ENCODE peak calls at places on chromosomes 13 and 19, in five cellular contexts. V is H9; J is heart left ventricle; P is CD8-positive, alpha-beta T cell; W is mucosa of descending colon. I is an unnamed sample. For H3K4me1, the result is how much of the 10 kb centered on the place peaks cover.

GRCh38 chr19:28638445-28638844 is 574.5 kb downstream of the UQCRFS1 start:
- DNase-seq in V (no peak), J (no peak), P (no peak), W (no peak), I (no peak)

GRCh38 chr13:97108535-97108910 is 113.6 kb upstream of the MBNL2 start:
- DNase-seq in V (no peak), J (no peak), P (no peak), W (no peak), I (no peak)

GRCh38 chr13:45316996-45317395 is 24.0 kb downstream of the TPT1 start:
- DNase-seq in V (no peak), J (no peak), P (no peak), W (no peak), I (no peak)

GRCh38 chr13:98420560-98421175 is 156.2 kb downstream of the STK24 start:
- DNase-seq in V (no peak), J (no peak), P (no peak), W (no peak), I (no peak)

GRCh38 chr19:35135389-35135909 is 590 bp upstream of the LGI4 start:
- DNase-seq in V (peak), J (peak), P (peak), W (peak), I (peak)

GRCh38 chr19:6802336-6803035 is 30.0 kb downstream of the VAV1 start:
- DNase-seq in V (peak), J (no peak), P (peak), W (peak), I (peak)

GRCh38 chr19:16336571-16336970 is 11.9 kb downstream of the KLF2 start:
- DNase-seq in V (no peak), J (no peak), P (no peak), W (no peak), I (no peak)

GRCh38 chr13:27432180-27432579 is 7.8 kb downstream of the GTF3A start:
- DNase-seq in V (no peak), J (no peak), P (no peak), W (no peak), I (no peak)

GRCh38 chr13:42176286-42176685 is 95.7 kb upstream of the AKAP11 start:
- DNase-seq in V (no peak), J (no peak), P (no peak), W (no peak), I (no peak)

GRCh38 chr19:16397791-16398529 is 73.3 kb downstream of the KLF2 start:
- DNase-seq in V (no peak), J (no peak), P (no peak), W (no peak), I (no peak)

GRCh38 chr13:23643828-23644419 is 73.7 kb downstream of the TNFRSF19 start:
- DNase-seq in V (no peak), J (no peak), P (no peak), W (no peak), I (no peak)

GRCh38 chr13:43787998-43788397 is 1.2 kb upstream of the ENOX1 start:
- DNase-seq in V (no peak), J (no peak), P (no peak), W (no peak), I (no peak)

GRCh38 chr19:51572908-51573307 is 1.8 kb downstream of the ZNF175 start:
- DNase-seq in V (no peak), J (no peak), P (no peak), W (no peak), I (no peak)

GRCh38 chr19:31285744-31286143 is 63.5 kb downstream of the TSHZ3 start:
- DNase-seq in V (no peak), J (no peak), P (no peak), W (no peak), I (no peak)

GRCh38 chr19:51224163-51224641 is 678 bp upstream of the CD33 start:
- DNase-seq in V (no peak), J (no peak), P (no peak), W (no peak), I (no peak)

GRCh38 chr13:46313441-46314257 is 73.4 kb downstream of the RUBCNL start:
- DNase-seq in V (no peak), J (no peak), P (no peak), W (no peak), I (no peak)

GRCh38 chr19:48713041-48713863 is 6.3 kb downstream of the MAMSTR start:
- DNase-seq in V (peak), J (no peak), P (no peak), W (peak), I (no peak)

GRCh38 chr19:3108775-3109174 is 14.6 kb downstream of the GNA11 start:
- DNase-seq in V (peak), J (no peak), P (peak), W (peak), I (peak)

GRCh38 chr13:26280295-26280694 is 26.4 kb downstream of the CDK8 start:
- DNase-seq in V (no peak), J (no peak), P (no peak), W (no peak), I (no peak)

GRCh38 chr13:54658771-54659170 is 1630.2 kb downstream of the OLFM4 start:
- DNase-seq in V (no peak), J (no peak), P (no peak), W (no peak), I (no peak)

GRCh38 chr13:97855570-97855970 is 97.9 kb upstream of the IPO5 start:
- DNase-seq in V (peak), J (no peak), P (no peak), W (no peak), I (no peak)

GRCh38 chr13:30744686-30745085 is 9.3 kb downstream of the ALOX5AP start:
- DNase-seq in V (no peak), J (no peak), P (no peak), W (no peak), I (no peak)

GRCh38 chr19:2549701-2550191 is 73.8 kb downstream of the GADD45B start:
- DNase-seq in V (no peak), J (peak), P (no peak), W (peak), I (peak)

GRCh38 chr13:39512687-39513086 is 90.3 kb downstream of the LHFPL6 start:
- DNase-seq in V (no peak), J (no peak), P (no peak), W (no peak), I (no peak)

GRCh38 chr13:20383058-20383457 is 142.6 kb downstream of the CRYL1 start:
- DNase-seq in V (no peak), J (no peak), P (no peak), W (no peak), I (no peak)

GRCh38 chr19:33280351-33280921 is 21.9 kb downstream of the CEBPA start:
- DNase-seq in V (no peak), J (no peak), P (no peak), W (no peak), I (no peak)

GRCh38 chr19:50720181-50720920 is 749 bp upstream of the SHANK1 start:
- DNase-seq in V (no peak), J (no peak), P (no peak), W (no peak), I (no peak)

GRCh38 chr13:91630916-91631315 is 232.5 kb downstream of the GPC5 start:
- DNase-seq in V (no peak), J (no peak), P (no peak), W (no peak), I (no peak)

GRCh38 chr19:51799311-51799997 is 4.5 kb downstream of the FPR3 start:
- DNase-seq in V (no peak), J (peak), P (no peak), W (peak), I (no peak)

GRCh38 chr13:38661276-38661675 is 25.6 kb upstream of the FREM2 start:
- DNase-seq in V (no peak), J (no peak), P (no peak), W (no peak), I (no peak)

GRCh38 chr19:15303105-15303780 is 29.1 kb downstream of the BRD4 start:
- DNase-seq in V (no peak), J (no peak), P (no peak), W (no peak), I (no peak)

GRCh38 chr19:47157455-47158321 is 27.1 kb downstream of the SAE1 start:
- DNase-seq in V (peak), J (peak), P (no peak), W (peak), I (peak)
- TF ChIP-seq CTCF in V (peak), J (no peak), P (no peak), W (no peak), I (no peak)

GRCh38 chr13:113815151-113816058 is 48.5 kb downstream of the GAS6 start:
- DNase-seq in V (no peak), J (peak), P (no peak), W (no peak), I (peak)
- H3K4me1 ChIP-seq in V (under half), J (under half), P (under half), W (under half), I (under half)

GRCh38 chr19:39140594-39140993 is 15.0 kb downstream of the PAK4 start:
- DNase-seq in V (no peak), J (no peak), P (no peak), W (no peak), I (no peak)

GRCh38 chr19:39137131-39137530 is 11.5 kb downstream of the PAK4 start:
- DNase-seq in V (no peak), J (no peak), P (no peak), W (no peak), I (no peak)

GRCh38 chr19:39140195-39140516 is 14.6 kb downstream of the PAK4 start:
- DNase-seq in V (no peak), J (no peak), P (no peak), W (no peak), I (no peak)

GRCh38 chr19:39139305-39140194 is 14.0 kb downstream of the PAK4 start:
- DNase-seq in V (peak), J (no peak), P (no peak), W (no peak), I (peak)

GRCh38 chr19:39138221-39139211 is 12.9 kb downstream of the PAK4 start:
- DNase-seq in V (no peak), J (no peak), P (no peak), W (no peak), I (peak)
- TF ChIP-seq CTCF in V (no peak), J (no peak), P (no peak), W (no peak), I (no peak)

GRCh38 chr13:110524484-110525254 is 36.9 kb downstream of the RAB20 start:
- DNase-seq in V (no peak), J (peak), P (no peak), W (peak), I (peak)
- H3K4me1 ChIP-seq in V (under half), J (half or more), P (under half), W (half or more), I (half or more)

GRCh38 chr19:40716031-40716654 is 543 bp downstream of the COQ8B start:
- DNase-seq in V (peak), J (peak), P (peak), W (peak), I (peak)
- TF ChIP-seq CTCF in V (no peak), J (no peak), P (no peak), W (no peak), I (no peak)

DNA sequence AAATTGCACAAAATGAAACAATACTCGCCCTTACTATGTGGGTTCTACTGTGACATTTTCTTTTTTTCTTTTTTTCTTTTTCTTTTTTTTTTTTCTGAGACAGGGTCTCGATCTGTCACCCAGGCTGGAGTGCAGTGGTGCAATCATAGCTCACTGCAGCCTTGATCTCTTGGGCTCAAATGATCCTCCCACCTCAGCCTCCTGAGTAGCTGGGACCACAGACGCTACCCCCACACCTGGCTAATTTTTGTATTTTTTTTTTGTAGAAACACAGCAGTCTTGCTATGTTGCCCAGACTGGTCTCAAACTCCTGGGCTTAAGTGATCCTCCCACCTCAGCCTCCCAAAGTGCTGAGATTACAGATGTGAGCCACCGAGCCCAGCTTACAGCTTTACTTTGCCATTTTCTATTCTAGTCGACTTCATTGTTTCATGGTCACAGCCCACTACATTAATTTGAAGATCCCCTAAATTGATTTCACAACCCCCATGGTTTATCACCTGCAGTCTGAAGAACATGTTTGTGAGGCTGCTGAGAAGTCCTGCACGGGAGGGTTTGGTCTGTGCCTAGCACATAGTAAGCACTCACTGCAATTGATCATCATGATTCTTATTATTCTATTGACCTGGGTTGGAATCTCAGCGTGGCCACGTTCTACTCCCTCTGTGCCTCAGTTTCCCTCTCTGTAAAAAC is 3.8 kb downstream of the BCL3 start:
- DNase-seq in V (no peak), J (no peak), P (no peak), W (no peak), I (no peak)
- H3K4me1 ChIP-seq in V (under half), J (half or more), P (half or more), W (half or more), I (half or more)

I was measured in left lung.